ENCODE peak calls at places on chromosomes 6 and 20, in nine cellular contexts. R, X, U, J, F, E, C, G and P are unnamed samples.
A peak's percentile ranks its signal among the peaks of the same experiment; 100 is the strongest.

GRCh38 chr6:17910178-17910577 is 77.3 kb downstream of the KIF13A start:
- DNase-seq in R (no peak), X (no peak), U (no peak), J (no peak), F (no peak), E (no peak), C (no peak), G (no peak), P (no peak)

GRCh38 chr6:141388666-141389065 is 744.1 kb upstream of the GJE1 start:
- DNase-seq in R (no peak), X (no peak), U (no peak), J (peak; percentile 86), F (no peak), E (no peak), C (no peak), G (no peak), P (no peak)

GRCh38 chr20:46132705-46133120 is 14.6 kb downstream of the CD40 start:
- DNase-seq in R (peak; percentile 74), X (peak; percentile 85), U (peak; percentile 83), J (peak; percentile 87), F (peak; percentile 71), E (peak; percentile 61), C (peak; percentile 82), G (peak; percentile 92), P (peak; percentile 82)

GRCh38 chr20:52049001-52049731 is 142.4 kb downstream of the ZFP64 start:
- DNase-seq in R (no peak), X (peak; percentile 12), U (no peak), J (peak; percentile 60), F (no peak), E (no peak), C (no peak), G (peak; percentile 82), P (no peak)

GRCh38 chr6:17505062-17505476 is 95.0 kb upstream of the FAM8A1 start:
- DNase-seq in R (no peak), X (no peak), U (no peak), J (peak; percentile 72), F (no peak), E (peak; percentile 16), C (no peak), G (no peak), P (no peak)

GRCh38 chr20:53872561-53873248 is 197.7 kb downstream of the BCAS1 start:
- DNase-seq in R (no peak), X (no peak), U (no peak), J (no peak), F (no peak), E (no peak), C (no peak), G (peak; percentile 81), P (no peak)

GRCh38 chr20:33653218-33653899 is 8.8 kb upstream of the C20orf144 start:
- DNase-seq in R (peak; percentile 81), X (peak; percentile 89), U (no peak), J (peak; percentile 90), F (no peak), E (peak; percentile 72), C (peak; percentile 81), G (peak; percentile 96), P (peak; percentile 67)

GRCh38 chr6:157985378-157986155 is 3.9 kb downstream of the SYNJ2 start:
- DNase-seq in R (no peak), X (peak; percentile 68), U (no peak), J (peak; percentile 40), F (no peak), E (no peak), C (peak; percentile 62), G (no peak), P (peak; percentile 38)

GRCh38 chr6:49384913-49385312 is 78.1 kb downstream of the MMUT start:
- DNase-seq in R (no peak), X (no peak), U (no peak), J (no peak), F (no peak), E (no peak), C (no peak), G (peak; percentile 6), P (no peak)

GRCh38 chr20:16007978-16008377 is 565.3 kb downstream of the KIF16B start:
- DNase-seq in R (no peak), X (no peak), U (no peak), J (peak; percentile 74), F (no peak), E (peak; percentile 31), C (no peak), G (no peak), P (no peak)

GRCh38 chr6:129637340-129638054 is 72.5 kb downstream of the ARHGAP18 start:
- DNase-seq in R (no peak), X (no peak), U (no peak), J (no peak), F (no peak), E (peak; percentile 87), C (no peak), G (no peak), P (no peak)

GRCh38 chr6:90412538-90413369 is 116.1 kb upstream of the BACH2 start:
- DNase-seq in R (no peak), X (no peak), U (no peak), J (no peak), F (no peak), E (no peak), C (no peak), G (no peak), P (no peak)

GRCh38 chr6:39269971-39270370 is 40.7 kb upstream of the KCNK5 start:
- DNase-seq in R (no peak), X (peak; percentile 34), U (no peak), J (no peak), F (no peak), E (no peak), C (no peak), G (no peak), P (no peak)

GRCh38 chr20:62368303-62368628 is 1.2 kb upstream of the LAMA5 start:
- DNase-seq in R (no peak), X (no peak), U (no peak), J (no peak), F (no peak), E (no peak), C (no peak), G (no peak), P (no peak)
- H3K27ac ChIP-seq in R (peak overlapping the region; percentile 96), X (peak overlapping the region; percentile 86), U (peak overlapping the region; percentile 86), J (peak overlapping the region; percentile 88), F (peak overlapping the region; percentile 87), E (peak overlapping the region; percentile 97), C (peak overlapping the region; percentile 88), G (no peak overlapping the region), P (peak overlapping the region; percentile 28)

GRCh38 chr6:136923116-136923953 is 1.2 kb downstream of the SLC35D3 start:
- DNase-seq in R (no peak), X (peak; percentile 6), U (no peak), J (peak; percentile 76), F (no peak), E (no peak), C (no peak), G (peak; percentile 71), P (no peak)
- H3K4me3 ChIP-seq in R (no peak overlapping the region), X (no peak overlapping the region), U (no peak overlapping the region), J (peak overlapping the region; percentile 68), F (peak overlapping the region; percentile 69), E (no peak overlapping the region), C (no peak overlapping the region), G (no peak overlapping the region), P (no peak overlapping the region)

GRCh38 chr6:3347826-3348225 is 89.1 kb downstream of the PSMG4 start:
- DNase-seq in R (no peak), X (no peak), U (no peak), J (no peak), F (no peak), E (no peak), C (no peak), G (no peak), P (no peak)
- TF ChIP-seq CTCF in R (no peak), X (no peak), U (no peak), J (no peak), F (no peak), E (no peak), C (no peak), G (no peak), P (no peak)

GRCh38 chr6:75279418-75279817 is 5.2 kb downstream of the TMEM30A start:
- DNase-seq in R (no peak), X (no peak), U (no peak), J (no peak), F (no peak), E (no peak), C (no peak), G (no peak), P (no peak)
- H3K27ac ChIP-seq in R (no peak overlapping the region), X (no peak overlapping the region), U (peak overlapping the region; percentile 4), J (peak overlapping the region; percentile 15), F (no peak overlapping the region), E (peak overlapping the region; percentile 66), C (no peak overlapping the region), G (no peak overlapping the region), P (peak overlapping the region; percentile 56)

DNA sequence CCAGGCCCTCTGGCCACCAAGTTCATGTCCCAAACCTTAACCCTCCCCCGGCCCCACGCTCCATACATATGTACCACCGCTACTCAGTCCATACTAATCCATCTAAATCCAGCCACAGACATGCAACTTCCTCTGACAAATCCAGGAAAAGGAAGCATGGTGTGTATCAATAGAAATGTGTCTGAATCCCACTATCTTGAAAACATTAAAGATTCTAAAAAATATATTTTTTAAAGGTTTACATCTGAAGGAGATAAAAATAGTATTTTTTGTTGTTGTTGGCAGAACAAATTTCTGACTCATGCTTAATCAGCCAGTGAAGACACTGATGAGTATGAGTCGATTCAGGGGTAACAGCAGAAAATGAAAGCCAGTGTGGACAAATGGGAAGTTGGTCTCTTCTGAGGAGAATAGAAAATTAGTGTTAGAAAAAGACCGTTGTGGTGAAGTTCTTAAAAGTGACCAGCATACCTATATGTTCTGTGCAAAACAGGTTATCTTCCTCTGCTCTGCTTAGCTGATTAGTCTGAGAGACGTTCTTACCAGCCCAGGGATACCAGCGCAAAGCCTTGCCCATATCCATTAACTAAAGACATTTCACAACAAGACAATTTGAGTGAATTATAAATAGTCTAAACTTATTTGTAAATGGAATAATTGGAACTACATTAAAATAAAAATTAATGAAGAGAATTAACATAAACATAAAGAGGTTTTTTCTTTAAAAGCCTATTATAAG is 143.8 kb downstream of the PDE7B start:
- DNase-seq in R (no peak), X (no peak), U (no peak), J (no peak), F (no peak), E (peak; percentile 27), C (no peak), G (peak; percentile 79), P (no peak)
- H3K4me3 ChIP-seq in R (no peak overlapping the region), X (no peak overlapping the region), U (no peak overlapping the region), J (no peak overlapping the region), F (no peak overlapping the region), E (peak overlapping the region; percentile 8), C (no peak overlapping the region), G (peak overlapping the region; percentile 52), P (no peak overlapping the region)

GRCh38 chr20:58651823-58652605 is 931 bp downstream of the STX16 start:
- DNase-seq in R (no peak), X (peak; percentile 67), U (peak; percentile 79), J (peak; percentile 97), F (peak; percentile 40), E (peak; percentile 48), C (peak; percentile 66), G (peak; percentile 95), P (peak; percentile 77)
- TF ChIP-seq CTCF in R (no peak), X (no peak), U (no peak), J (no peak), F (no peak), E (no peak), C (peak; percentile 9), G (no peak), P (no peak)

GRCh38 chr6:42996513-42996912 is 12.1 kb downstream of the PPP2R5D start:
- DNase-seq in R (no peak), X (no peak), U (no peak), J (no peak), F (no peak), E (no peak), C (no peak), G (no peak), P (no peak)
- H3K27ac ChIP-seq in R (no peak overlapping the region), X (no peak overlapping the region), U (no peak overlapping the region), J (no peak overlapping the region), F (no peak overlapping the region), E (no peak overlapping the region), C (no peak overlapping the region), G (no peak overlapping the region), P (no peak overlapping the region)